ENCODE peak calls at places on chromosomes 7 and 10, in nine cellular contexts. Q is hepatocyte; X is astrocyte; H is gastrocnemius medialis; C is GM06990; K is lower leg skin; L is HFF-Myc; Y is HCT116; J is CD8-positive, alpha-beta T cell. T is an unnamed sample.

GRCh38 chr7:49791089-49791741 is 17.8 kb downstream of the VWC2 start:
- DNase-seq in K (no peak), C (no peak), Q (peak; percentile 50), Y (no peak), X (no peak), H (no peak), L (no peak), J (no peak), T (no peak)

GRCh38 chr10:129472696-129473555 is 5.9 kb downstream of the MGMT start:
- DNase-seq in Y (no peak), X (no peak), L (no peak), H (no peak), J (no peak), C (no peak), K (no peak), Q (no peak), T (no peak)

GRCh38 chr10:93797825-93798224 is 40.1 kb downstream of the LGI1 start:
- DNase-seq in K (no peak), H (no peak), L (no peak), Q (no peak), Y (no peak), C (no peak), J (no peak), X (no peak), T (no peak)

GRCh38 chr10:46292573-46293023 is 5.8 kb downstream of the ANTXRL start:
- DNase-seq in K (peak; percentile 50), Q (no peak), C (no peak), L (no peak), Y (no peak), H (no peak), J (no peak), X (no peak), T (no peak)

GRCh38 chr7:127618042-127618441 is at the start of gene PAX4:
- DNase-seq in L (no peak), Q (no peak), X (no peak), H (no peak), K (no peak), Y (no peak), J (no peak), C (no peak), T (no peak)

GRCh38 chr7:142537760-142538159 is 211.5 kb upstream of the PRSS1 start:
- DNase-seq in C (no peak), K (no peak), J (no peak), Q (no peak), H (no peak), X (no peak), Y (no peak), L (no peak), T (no peak)

GRCh38 chr10:106565546-106565945 is 599.0 kb downstream of the SORCS1 start:
- DNase-seq in C (no peak), K (no peak), H (no peak), Y (no peak), J (no peak), X (peak; percentile 9), Q (no peak), L (no peak), T (no peak)

GRCh38 chr10:851891-852290 is 79.6 kb downstream of the LARP4B start:
- DNase-seq in H (no peak), J (no peak), Q (no peak), C (peak; percentile 62), X (no peak), K (no peak), Y (no peak), L (no peak), T (no peak)

GRCh38 chr7:141012696-141013344 is 1.9 kb downstream of the MRPS33 start:
- DNase-seq in Y (no peak), H (no peak), X (no peak), L (no peak), Q (no peak), K (no peak), J (no peak), C (no peak), T (no peak)

GRCh38 chr10:133308431-133309110 is at the start of the genes TUBGCP2 and ZNF511:
- DNase-seq in J (peak; percentile 89), Y (no peak), L (no peak), H (peak; percentile 83), C (peak; percentile 92), K (peak; percentile 97), Q (peak; percentile 94), X (peak; percentile 70), T (peak; percentile 27)

GRCh38 chr10:110207805-110208613 is 604 bp downstream of the MXI1 start:
- DNase-seq in Q (peak; percentile 58), L (no peak), H (no peak), J (peak; percentile 60), K (peak; percentile 91), Y (no peak), X (no peak), C (peak; percentile 49), T (no peak)

GRCh38 chr10:16787361-16787791 is 29.8 kb downstream of the RSU1 start:
- DNase-seq in J (peak; percentile 80), L (no peak), H (no peak), K (no peak), X (no peak), C (no peak), Q (no peak), Y (no peak), T (no peak)

GRCh38 chr10:111990734-111991133 is 192.8 kb downstream of the GPAM start:
- DNase-seq in X (no peak), L (no peak), Q (no peak), H (no peak), K (no peak), C (no peak), Y (no peak), J (no peak), T (no peak)

GRCh38 chr7:7266257-7266656 is 83.9 kb downstream of the C1GALT1 start:
- DNase-seq in K (no peak), L (no peak), J (no peak), X (no peak), H (no peak), C (no peak), Y (no peak), Q (peak; percentile 11), T (no peak)

DNA sequence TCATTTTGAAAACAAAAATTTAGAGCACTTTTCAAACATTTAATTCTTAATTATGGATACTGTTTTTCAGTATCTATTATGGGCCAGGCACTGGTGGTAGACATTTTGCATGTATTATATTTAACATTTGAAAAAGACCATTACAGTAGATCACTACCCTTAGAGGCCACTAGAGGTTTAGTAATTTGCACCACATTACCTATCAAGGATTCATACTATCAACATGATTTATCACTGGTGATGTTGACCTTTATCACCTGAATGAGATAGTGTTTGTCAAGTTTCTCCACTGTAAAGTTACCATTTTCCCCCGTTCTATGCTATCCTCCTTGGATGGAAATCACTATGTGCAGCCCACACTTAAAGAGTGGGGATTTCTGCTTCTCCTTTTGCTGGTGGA is 4.4 kb upstream of the SNX13 start:
- DNase-seq in X (no peak), K (no peak), Y (no peak), J (no peak), L (no peak), H (no peak), C (no peak), Q (no peak), T (no peak)
- TF ChIP-seq CTCF in X (peak; percentile 14), K (no peak), Y (no peak), J (peak; percentile 24), L (no peak), H (no peak), C (no peak), Q (no peak), T (peak; percentile 3)

GRCh38 chr7:139948587-139948986 is 114.2 kb downstream of the PARP12 start:
- DNase-seq in X (no peak), Q (no peak), K (no peak), H (no peak), J (no peak), Y (no peak), L (no peak), C (no peak), T (no peak)
- H3K4me3 ChIP-seq in X (no peak overlapping the region), Q (no peak overlapping the region), K (no peak overlapping the region), H (no peak overlapping the region), J (no peak overlapping the region), Y (no peak overlapping the region), L (no peak overlapping the region), C (no peak overlapping the region), T (no peak overlapping the region)

DNA sequence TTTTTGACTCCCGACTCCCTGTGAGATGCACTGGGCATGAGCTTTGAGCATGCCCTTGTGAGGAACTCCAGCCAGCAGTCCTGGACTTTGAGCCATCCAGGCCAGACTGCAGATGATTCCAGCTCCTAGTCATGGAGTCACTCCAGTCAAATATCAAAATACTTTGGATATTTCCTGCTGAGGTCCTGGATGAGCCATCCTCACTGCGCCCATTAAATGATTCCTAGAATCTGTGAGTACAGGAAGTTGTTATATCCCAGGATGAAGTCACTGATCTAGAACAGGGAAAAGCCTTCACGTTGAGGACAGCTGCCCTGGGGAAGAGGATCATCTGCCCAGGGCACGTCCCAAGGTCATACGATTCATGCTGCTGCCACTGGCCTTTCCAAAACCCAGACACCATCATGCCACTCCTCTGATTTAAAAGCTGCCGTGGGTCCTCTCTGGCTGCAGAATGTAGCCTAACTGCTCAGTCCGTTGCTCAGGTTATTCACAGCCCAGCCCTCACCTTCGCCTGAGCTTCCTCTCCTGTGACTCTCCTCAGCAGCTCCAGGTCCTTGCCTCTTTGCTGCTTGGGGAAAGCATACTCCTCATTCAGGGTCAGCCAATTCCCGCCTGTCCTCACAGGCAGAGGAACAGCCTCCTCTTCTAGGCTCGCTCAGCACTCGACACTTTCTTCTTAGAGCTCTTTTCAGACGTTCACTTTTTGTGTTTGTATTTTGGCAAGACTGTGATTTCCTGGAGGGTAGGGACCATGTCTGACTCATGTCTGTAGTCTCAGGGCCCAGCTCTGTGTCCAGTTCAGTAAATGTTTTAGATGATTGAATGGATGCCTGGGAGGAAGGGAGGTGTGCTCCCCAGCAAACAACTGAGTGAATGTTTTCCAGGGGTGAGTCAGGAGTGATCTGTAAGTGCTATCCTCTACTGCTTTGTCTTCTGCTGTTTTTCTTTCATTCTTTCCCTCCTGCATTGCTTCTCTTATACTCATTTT is 157.8 kb downstream of the SNX10 start:
- DNase-seq in J (no peak), K (no peak), Y (no peak), Q (no peak), X (peak; percentile 76), C (no peak), L (no peak), H (no peak), T (no peak)
- TF ChIP-seq CTCF in J (no peak), K (no peak), Y (no peak), Q (no peak), X (no peak), C (no peak), L (no peak), H (no peak), T (no peak)

GRCh38 chr10:26571655-26572054 is 125.8 kb upstream of the PDSS1 start:
- DNase-seq in J (no peak), C (peak; percentile 24), H (no peak), Y (no peak), X (no peak), Q (peak; percentile 39), L (no peak), K (no peak), T (no peak)

GRCh38 chr10:26566525-26567348 is 128.6 kb downstream of the APBB1IP start:
- DNase-seq in K (no peak), Q (peak; percentile 47), L (no peak), J (no peak), Y (no peak), H (no peak), C (no peak), X (no peak), T (no peak)

DNA sequence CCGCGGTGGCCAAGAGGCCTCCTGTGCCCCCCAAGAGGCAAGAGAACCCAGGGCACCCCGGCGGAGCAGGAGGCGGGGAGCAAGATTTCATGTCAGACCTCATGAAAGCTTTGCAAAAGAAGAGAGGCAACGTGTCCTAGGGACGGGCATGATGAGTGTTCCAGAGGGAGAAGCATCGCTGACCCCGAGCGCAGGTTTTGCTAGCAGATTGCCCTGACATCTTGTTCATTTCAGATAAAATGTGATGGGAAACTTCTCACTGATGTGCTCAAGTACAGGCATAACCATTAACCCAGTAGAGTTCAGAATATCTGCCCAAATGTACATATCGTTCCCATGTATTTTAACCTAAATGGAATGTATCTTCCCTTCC is 129.2 kb downstream of the APBB1IP start:
- DNase-seq in C (no peak), J (no peak), Y (no peak), L (no peak), K (no peak), Q (no peak), H (no peak), X (no peak), T (no peak)
- H3K4me3 ChIP-seq in C (no peak overlapping the region), J (no peak overlapping the region), Y (no peak overlapping the region), L (no peak overlapping the region), K (no peak overlapping the region), Q (peak overlapping the region; percentile 51), H (no peak overlapping the region), X (peak overlapping the region; percentile 49), T (no peak overlapping the region)

T was measured in AG09309.